ENCODE peak calls at places on chromosomes 5 and 9, in eight cellular contexts. K is OCI-LY7, Q is GM23248, L is HCT116, Y is hepatocyte, X is PC-3, O is SK-N-SH, T is GM23338. H is an unnamed sample.

GRCh38 chr9:23153058-23153457 is 673.0 kb downstream of the ELAVL2 start:
- DNase-seq in K (peak; percentile 23), Q (peak; percentile 1), L (no peak), Y (no peak), X (no peak), O (peak; percentile 1), T (peak; percentile 36), H (no peak)

GRCh38 chr9:91771027-91771426 is 179.0 kb downstream of the ROR2 start:
- DNase-seq in K (peak; percentile 6), Q (peak; percentile 97), L (no peak), Y (peak; percentile 72), X (peak; percentile 6), O (no peak), T (peak; percentile 61), H (peak; percentile 35)

GRCh38 chr9:36276840-36277239 is 18.6 kb upstream of the GNE start:
- DNase-seq in K (no peak), Q (peak; percentile 84), L (no peak), Y (peak; percentile 43), X (no peak), O (no peak), T (peak; percentile 20), H (peak; percentile 36)

GRCh38 chr5:95530441-95530840 is 24.3 kb downstream of the SKIC3 start:
- DNase-seq in K (no peak), Q (peak; percentile 98), L (no peak), Y (peak; percentile 15), X (peak; percentile 28), O (no peak), T (peak; percentile 13), H (no peak)

GRCh38 chr5:179345179-179345428 is 157 bp downstream of the ADAMTS2 start:
- DNase-seq in K (no peak), Q (no peak), L (no peak), Y (no peak), X (no peak), O (no peak), T (no peak), H (no peak)

GRCh38 chr9:124411514-124412227 is 3.6 kb downstream of the PSMB7 start:
- DNase-seq in K (no peak), Q (peak; percentile 89), L (no peak), Y (no peak), X (peak; percentile 64), O (no peak), T (no peak), H (no peak)

GRCh38 chr5:50856720-50857119 is 190.3 kb downstream of the PARP8 start:
- DNase-seq in K (peak; percentile 85), Q (no peak), L (no peak), Y (no peak), X (no peak), O (no peak), T (no peak), H (no peak)

GRCh38 chr9:31142456-31142855 is 1242.0 kb upstream of the ACO1 start:
- DNase-seq in K (no peak), Q (no peak), L (no peak), Y (peak; percentile 28), X (no peak), O (no peak), T (no peak), H (no peak)

GRCh38 chr9:122463828-122464632 is 13.7 kb downstream of the OR1J1 start:
- DNase-seq in K (peak; percentile 47), Q (no peak), L (peak; percentile 28), Y (no peak), X (peak; percentile 50), O (peak; percentile 27), T (peak; percentile 84), H (peak; percentile 29)

GRCh38 chr9:126448865-126449577 is 122.4 kb downstream of the MVB12B start:
- DNase-seq in K (no peak), Q (no peak), L (no peak), Y (no peak), X (no peak), O (no peak), T (peak; percentile 35), H (no peak)

GRCh38 chr9:137064027-137064879 is 6.1 kb downstream of the SAPCD2 start:
- DNase-seq in K (peak; percentile 52), Q (peak; percentile 58), L (no peak), Y (peak; percentile 71), X (peak; percentile 46), O (peak; percentile 89), T (peak; percentile 82), H (peak; percentile 72)

GRCh38 chr5:60679816-60680215 is 20.1 kb downstream of the DEPDC1B start:
- DNase-seq in K (no peak), Q (no peak), L (no peak), Y (no peak), X (no peak), O (no peak), T (no peak), H (no peak)

GRCh38 chr9:33202552-33203300 is 35.6 kb upstream of the B4GALT1 start:
- DNase-seq in K (peak; percentile 73), Q (peak; percentile 47), L (no peak), Y (no peak), X (no peak), O (no peak), T (peak; percentile 53), H (no peak)

GRCh38 chr5:83197326-83197725 is 120.0 kb downstream of the XRCC4 start:
- DNase-seq in K (peak; percentile 10), Q (no peak), L (no peak), Y (no peak), X (no peak), O (peak; percentile 14), T (no peak), H (peak; percentile 41)

GRCh38 chr9:117073539-117074336 is 341.1 kb downstream of the ASTN2 start:
- DNase-seq in K (peak; percentile 1), Q (peak; percentile 29), L (no peak), Y (peak; percentile 57), X (peak; percentile 23), O (peak; percentile 78), T (peak; percentile 87), H (peak; percentile 75)

DNA sequence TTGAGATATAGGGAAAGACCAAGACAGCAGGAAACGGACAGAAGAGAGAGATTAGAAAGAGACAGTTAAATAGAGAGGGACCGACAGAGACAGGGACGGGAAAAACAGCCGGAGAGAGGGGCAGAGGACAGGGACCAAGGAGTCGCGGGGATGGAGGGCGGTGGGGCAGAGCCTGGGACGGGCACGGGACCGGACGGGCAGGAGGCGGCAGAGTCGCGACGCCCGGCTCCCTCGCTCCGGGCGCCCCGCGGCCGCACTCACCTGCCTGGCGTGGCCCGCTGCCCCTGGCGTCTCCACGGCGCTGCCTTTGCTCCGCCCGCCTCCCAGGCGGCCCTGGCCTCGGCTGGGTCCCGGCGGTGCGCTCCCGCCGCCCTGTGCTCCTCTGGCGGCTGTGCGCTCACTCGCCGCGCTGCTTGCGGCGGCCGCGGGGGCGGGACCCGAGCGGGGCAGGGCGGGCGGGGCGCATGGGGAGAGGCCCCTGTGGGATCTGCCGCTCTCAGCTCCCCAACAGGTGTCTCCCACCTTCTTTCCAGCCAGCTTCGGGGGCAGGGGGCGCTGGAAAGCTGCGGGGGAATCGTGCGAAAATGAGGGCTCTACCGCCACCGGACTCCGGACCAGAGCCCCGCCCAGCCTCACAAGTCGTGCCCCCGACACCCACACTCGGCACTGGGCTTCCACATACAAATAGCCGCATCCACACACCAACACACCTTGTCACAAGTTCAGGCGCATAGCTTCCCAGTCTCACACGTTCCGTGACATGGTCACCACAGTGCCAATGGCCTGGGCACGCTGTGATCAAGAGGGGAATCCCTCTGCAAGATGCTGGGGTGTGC is at the start of gene ARID3C:
- DNase-seq in K (no peak), Q (peak; percentile 72), L (no peak), Y (peak; percentile 74), X (peak; percentile 28), O (peak; percentile 84), T (peak; percentile 69), H (peak; percentile 80)
- TF ChIP-seq EZH2phosphoT487 in K (no peak), Q (peak; percentile 26), L (no peak), Y (no peak), X (no peak), O (no peak), T (no peak), H (no peak)

DNA sequence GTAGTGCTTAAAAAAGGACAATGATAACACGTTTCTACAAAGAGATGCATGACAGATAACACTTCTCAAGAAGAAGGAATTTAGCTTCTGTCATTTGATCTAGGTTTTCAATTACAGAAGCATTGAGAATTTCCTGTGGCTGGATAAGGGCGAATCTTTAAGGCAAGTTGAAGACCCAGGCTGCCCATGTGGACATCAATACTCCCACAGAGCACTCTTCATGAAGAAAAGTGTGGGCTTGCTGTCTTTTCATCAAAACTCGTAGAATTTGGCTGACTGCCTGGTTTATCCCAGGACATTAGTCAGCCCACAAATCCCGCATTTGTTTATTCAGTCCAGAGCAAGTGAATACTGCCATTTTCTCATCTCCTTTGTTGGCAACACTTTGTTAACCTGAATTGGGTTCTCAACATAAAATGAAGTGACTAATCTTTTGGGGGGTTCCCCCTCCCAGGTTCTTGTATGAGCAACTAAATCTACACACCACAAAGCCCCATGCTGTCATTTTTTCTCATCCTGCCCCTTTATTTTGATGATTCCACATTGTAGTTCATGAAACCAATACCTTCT is 43.4 kb upstream of the CDKN2B start:
- DNase-seq in K (no peak), Q (peak; percentile 88), L (peak; percentile 75), Y (peak; percentile 16), X (peak; percentile 98), O (no peak), T (no peak), H (peak; percentile 34)
- TF ChIP-seq EZH2phosphoT487 in K (no peak), Q (no peak), L (no peak), Y (no peak), X (no peak), O (no peak), T (no peak), H (no peak)

DNA sequence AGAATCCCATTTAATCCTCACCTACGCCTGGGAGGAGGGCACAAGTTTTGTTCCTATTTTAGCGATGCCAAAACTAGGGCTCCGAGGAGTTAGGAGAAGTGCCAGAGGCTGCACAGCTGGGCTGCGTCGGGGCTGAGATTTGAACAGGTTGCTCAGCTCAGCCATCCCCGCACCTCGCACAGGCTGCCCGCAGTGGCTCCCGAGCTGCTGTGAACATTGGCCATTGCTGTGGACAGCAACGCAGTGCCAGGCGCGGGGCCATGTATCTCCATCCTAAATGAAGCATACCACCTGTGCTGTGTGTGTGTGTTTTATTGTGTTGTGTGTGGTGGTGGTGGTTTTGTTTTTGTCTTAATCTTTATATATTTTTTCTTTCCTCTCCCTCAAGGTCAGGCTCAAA is 52.0 kb downstream of the AK8 start:
- DNase-seq in K (no peak), Q (no peak), L (no peak), Y (no peak), X (no peak), O (no peak), T (no peak), H (no peak)
- TF ChIP-seq EZH2phosphoT487 in K (no peak), Q (no peak), L (no peak), Y (no peak), X (no peak), O (no peak), T (no peak), H (no peak)

GRCh38 chr5:73996181-73996770 is 370.3 kb downstream of the ARHGEF28 start:
- DNase-seq in K (no peak), Q (no peak), L (no peak), Y (no peak), X (no peak), O (no peak), T (no peak), H (no peak)

GRCh38 chr5:73994963-73995362 is 369.0 kb downstream of the ARHGEF28 start:
- DNase-seq in K (no peak), Q (peak; percentile 14), L (no peak), Y (no peak), X (peak; percentile 64), O (no peak), T (peak; percentile 32), H (no peak)

GRCh38 chr5:73998496-73998895 is 372.5 kb downstream of the ARHGEF28 start:
- DNase-seq in K (no peak), Q (peak; percentile 76), L (no peak), Y (no peak), X (no peak), O (no peak), T (no peak), H (no peak)

GRCh38 chr5:73999306-73999705 is 373.3 kb downstream of the ARHGEF28 start:
- DNase-seq in K (no peak), Q (no peak), L (no peak), Y (no peak), X (no peak), O (no peak), T (no peak), H (no peak)

GRCh38 chr5:73997936-73998335 is 371.9 kb downstream of the ARHGEF28 start:
- DNase-seq in K (no peak), Q (peak; percentile 52), L (no peak), Y (no peak), X (no peak), O (no peak), T (no peak), H (no peak)
- TF ChIP-seq EZH2phosphoT487 in K (no peak), Q (no peak), L (no peak), Y (no peak), X (no peak), O (no peak), T (no peak), H (no peak)